ENCODE peak calls at places on chromosome 15, in four cellular contexts. I is lower lobe of right lung, P is right atrium auricular region, A is uterus. C is an unnamed sample.
A peak's percentile ranks its signal among the peaks of the same experiment; 100 is the strongest.

GRCh38 chr15:92921215-92922131 is 21.3 kb downstream of the CHD2 start:
- DNase-seq in A (no peak), I (no peak), P (no peak), C (no peak)

GRCh38 chr15:25670025-25670554 is 193.0 kb downstream of the ATP10A start:
- DNase-seq in A (peak; percentile 64), I (no peak), P (peak; percentile 65), C (peak; percentile 84)

GRCh38 chr15:60115579-60116415 is 111.7 kb downstream of the FOXB1 start:
- DNase-seq in A (no peak), I (no peak), P (no peak), C (no peak)

GRCh38 chr15:38251726-38252480 is 733 bp upstream of the SPRED1 start:
- DNase-seq in A (peak; percentile 92), P (peak; percentile 89), I (peak; percentile 92), C (peak; percentile 93)

GRCh38 chr15:57320543-57321220 is 55.6 kb upstream of the CGNL1 start:
- DNase-seq in P (peak; percentile 79), I (no peak), A (no peak), C (no peak)

GRCh38 chr15:96353931-96354730 is 23.6 kb downstream of the NR2F2 start:
- DNase-seq in A (peak; percentile 85), I (no peak), P (no peak), C (peak; percentile 84)

GRCh38 chr15:55775316-55775715 is 32.4 kb upstream of the PRTG start:
- DNase-seq in P (no peak), I (no peak), A (no peak), C (no peak)

GRCh38 chr15:56165234-56165633 is 78.4 kb downstream of the RFX7 start:
- DNase-seq in P (no peak), A (no peak), I (no peak), C (no peak)

GRCh38 chr15:42608110-42608531 is 32.7 kb downstream of the STARD9 start:
- DNase-seq in A (no peak), I (peak; percentile 56), P (no peak), C (no peak)

GRCh38 chr15:87881001-87881400 is 375.5 kb downstream of the NTRK3 start:
- DNase-seq in I (no peak), A (no peak), P (no peak), C (no peak)

GRCh38 chr15:89785064-89785770 is 9.1 kb downstream of the MESP2 start:
- DNase-seq in A (no peak), P (no peak), I (no peak), C (no peak)

GRCh38 chr15:95872366-95872771 is 458.1 kb upstream of the NR2F2 start:
- DNase-seq in P (no peak), I (no peak), A (no peak), C (no peak)

GRCh38 chr15:41969851-41970431 is 2.4 kb downstream of the EHD4 start:
- DNase-seq in A (no peak), P (no peak), I (no peak), C (peak; percentile 52)

GRCh38 chr15:38134252-38134651 is 118.4 kb upstream of the SPRED1 start:
- DNase-seq in I (peak; percentile 52), A (no peak), P (peak; percentile 65), C (no peak)

GRCh38 chr15:50909044-50909342 is 510 bp downstream of the AP4E1 start:
- DNase-seq in A (no peak), P (no peak), I (no peak), C (no peak)

GRCh38 chr15:85772668-85773067 is 22.1 kb downstream of the KLHL25 start:
- DNase-seq in A (no peak), P (no peak), I (no peak), C (no peak)

GRCh38 chr15:36579792-36580431 is 486 bp downstream of the CDIN1 start:
- DNase-seq in I (peak; percentile 55), A (peak; percentile 37), P (no peak), C (no peak)

GRCh38 chr15:47811160-47811559 is 93.9 kb downstream of the SEMA6D start:
- DNase-seq in A (no peak), I (no peak), P (no peak), C (no peak)

GRCh38 chr15:28904023-28904422 is 18.2 kb downstream of the APBA2 start:
- DNase-seq in I (no peak), P (no peak), A (no peak), C (no peak)

GRCh38 chr15:58669108-58669507 is 80.4 kb downstream of the ADAM10 start:
- DNase-seq in P (no peak), A (no peak), I (no peak), C (no peak)

GRCh38 chr15:44370830-44371229 is 56.6 kb upstream of the CTDSPL2 start:
- DNase-seq in A (no peak), I (no peak), P (no peak), C (no peak)

DNA sequence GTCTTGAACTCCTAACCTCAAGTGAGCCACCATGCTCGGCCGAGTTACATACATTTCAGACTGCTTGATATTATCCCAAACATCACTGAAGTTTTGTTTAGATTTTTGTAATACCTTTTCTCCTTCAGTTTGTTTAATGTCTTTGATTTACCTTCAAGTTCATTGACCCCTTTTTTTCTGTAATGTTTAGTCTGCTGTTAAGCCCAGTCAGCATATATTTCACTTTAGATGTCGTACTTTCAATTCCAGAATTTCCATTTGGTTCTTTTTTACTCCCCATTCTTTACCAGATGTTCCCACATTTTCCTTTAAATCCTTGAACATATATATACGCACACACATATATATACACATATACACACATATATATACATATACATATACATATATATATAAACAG is 59.1 kb upstream of the CTDSPL2 start:
- DNase-seq in A (no peak), I (no peak), P (no peak), C (no peak)
- TF ChIP-seq CTCF in A (no peak), I (no peak), P (no peak), C (no peak)

GRCh38 chr15:40323239-40323952 is at the start of gene INAFM2:
- DNase-seq in I (peak; percentile 94), A (peak; percentile 84), P (peak; percentile 87), C (peak; percentile 93)

GRCh38 chr15:40325700-40326099 is 2.2 kb downstream of the INAFM2 start:
- DNase-seq in A (no peak), I (no peak), P (no peak), C (no peak)

GRCh38 chr15:40323953-40324937 is 753 bp downstream of the INAFM2 start:
- DNase-seq in I (peak; percentile 74), A (no peak), P (no peak), C (no peak)

GRCh38 chr15:40327338-40327917 is 3.9 kb downstream of the INAFM2 start:
- DNase-seq in A (no peak), P (no peak), I (no peak), C (no peak)

GRCh38 chr15:40325188-40325587 is 1.7 kb downstream of the INAFM2 start:
- DNase-seq in P (no peak), I (no peak), A (no peak), C (no peak)
- H3K27ac ChIP-seq in P (peak overlapping the region; percentile 90), I (no peak overlapping the region), A (no peak overlapping the region), C (peak overlapping the region; percentile 98)

GRCh38 chr15:98549741-98550140 is 98.6 kb upstream of the IGF1R start:
- DNase-seq in P (no peak), I (no peak), A (no peak), C (no peak)

GRCh38 chr15:98547255-98547654 is 101.1 kb upstream of the IGF1R start:
- DNase-seq in P (no peak), I (no peak), A (no peak), C (no peak)

GRCh38 chr15:98547741-98548166 is 100.6 kb upstream of the IGF1R start:
- DNase-seq in P (peak; percentile 61), I (peak; percentile 52), A (peak; percentile 27), C (no peak)

GRCh38 chr15:98549003-98549402 is 99.3 kb upstream of the IGF1R start:
- DNase-seq in P (no peak), I (no peak), A (no peak), C (no peak)

DNA sequence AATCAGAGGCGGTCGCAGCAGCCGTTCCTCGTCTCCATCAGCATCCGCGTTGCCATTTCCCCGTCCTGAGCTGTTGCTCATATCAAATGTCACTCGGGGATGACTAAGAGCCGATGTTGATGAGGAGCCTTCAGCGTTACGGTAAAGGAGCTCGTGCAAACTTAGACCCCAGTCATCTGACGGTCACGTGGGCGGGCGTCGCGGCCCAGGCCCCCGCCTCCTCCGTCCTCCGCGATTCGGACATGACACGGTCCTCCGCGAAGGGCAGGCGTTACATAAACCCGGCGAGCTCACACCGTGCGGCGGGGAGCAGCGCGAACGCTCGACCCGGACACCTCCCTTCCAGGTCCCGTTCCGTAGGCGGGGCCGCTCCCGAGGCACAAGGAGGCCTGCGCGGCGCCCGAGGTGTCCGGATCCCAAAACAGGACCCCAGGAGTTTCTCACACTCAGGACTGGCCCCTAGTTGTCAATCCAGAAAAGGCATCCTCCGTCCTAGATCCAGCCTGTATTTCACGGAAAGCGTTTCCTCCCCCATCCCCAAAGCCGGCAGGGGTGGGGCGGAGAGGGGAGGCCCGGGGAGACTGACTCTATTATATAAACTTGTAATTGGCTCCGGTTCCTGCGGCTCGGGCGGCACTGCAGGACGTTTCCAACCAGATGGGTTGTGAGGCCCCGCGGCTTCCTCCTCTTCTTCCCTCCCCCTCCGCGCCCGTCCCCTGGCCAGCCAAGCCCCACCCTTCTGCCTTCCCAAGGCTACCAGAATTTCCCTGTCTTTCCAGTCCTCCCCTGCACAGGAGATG is 100.0 kb upstream of the IGF1R start:
- DNase-seq in I (peak; percentile 82), A (peak; percentile 70), P (peak; percentile 78), C (peak; percentile 81)
- TF ChIP-seq CTCF in I (peak; percentile 29), A (no peak), P (peak; percentile 36), C (no peak)

DNA sequence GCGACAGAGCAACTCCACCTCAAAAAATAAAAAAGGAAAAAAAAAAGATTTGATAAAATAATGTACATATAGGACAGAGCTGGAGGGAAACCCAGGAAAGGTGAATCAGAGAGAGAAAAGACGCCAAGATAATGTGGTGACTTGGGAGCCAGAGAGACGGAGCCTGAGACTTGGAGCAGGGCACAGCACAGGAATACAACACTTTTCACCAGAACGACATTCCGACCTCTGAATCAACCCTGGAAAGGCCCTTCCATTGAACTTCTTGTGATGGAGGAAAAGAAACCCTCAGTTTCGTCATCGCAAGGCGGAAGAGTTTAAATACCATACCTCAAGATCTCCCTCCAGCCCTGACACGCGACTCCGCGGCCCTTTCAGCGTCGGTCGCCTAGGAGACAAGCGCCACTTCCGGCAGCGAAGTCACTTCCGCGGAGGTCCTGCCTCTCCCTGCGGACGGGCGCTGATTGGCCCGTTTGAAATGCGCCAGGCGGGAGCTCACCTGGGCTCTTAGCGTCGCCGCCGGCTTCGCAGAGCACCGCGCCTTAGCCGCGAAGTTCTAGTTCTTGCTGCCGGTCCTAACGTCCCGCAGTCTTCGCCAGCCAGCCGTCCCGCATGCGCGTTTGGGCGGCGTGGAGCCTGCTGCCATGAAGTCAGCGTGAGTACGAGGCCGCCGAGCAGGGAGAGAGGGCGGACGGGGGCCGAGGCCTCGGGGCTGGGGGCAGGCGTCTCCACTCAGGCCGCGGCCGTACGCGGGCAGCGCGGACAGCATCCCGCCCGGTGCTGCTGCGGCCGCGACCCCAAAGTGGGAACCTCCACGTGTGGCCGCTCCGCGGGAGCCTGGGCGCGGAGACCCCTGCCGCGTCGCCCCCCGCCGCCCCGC is at the start of gene KIF23:
- DNase-seq in A (peak; percentile 85), P (peak; percentile 80), I (peak; percentile 95), C (peak; percentile 91)
- H3K27ac ChIP-seq in A (peak within 1 kb of the TSS; percentile 68), P (peak within 1 kb of the TSS; percentile 56), I (peak within 1 kb of the TSS; percentile 56), C (peak within 1 kb of the TSS; percentile 92)

GRCh38 chr15:66080791-66081475 is 172.6 kb downstream of the MEGF11 start:
- DNase-seq in A (no peak), P (no peak), I (no peak), C (no peak)
- TF ChIP-seq CTCF in A (no peak), P (no peak), I (no peak), C (no peak)